ENCODE peak calls at places on chromosome 12, in five cellular contexts. K, P, B, H and I are unnamed samples.

GRCh38 chr12:114976361-114976760 is 292.4 kb upstream of the TBX3 start:
- DNase-seq in K (no peak), P (no peak), B (no peak), H (no peak), I (no peak)

GRCh38 chr12:19654630-19655384 is 215.5 kb downstream of the AEBP2 start:
- DNase-seq in K (no peak), P (no peak), B (no peak), H (no peak), I (no peak)

GRCh38 chr12:94305293-94305957 is 154.2 kb downstream of the CEP83 start:
- DNase-seq in K (peak), P (no peak), B (no peak), H (no peak), I (no peak)

GRCh38 chr12:65156366-65156831 is 13.0 kb upstream of the LEMD3 start:
- DNase-seq in K (peak), P (no peak), B (no peak), H (peak), I (no peak)

GRCh38 chr12:19778111-19778688 is 338.9 kb downstream of the AEBP2 start:
- DNase-seq in K (no peak), P (no peak), B (no peak), H (no peak), I (no peak)

GRCh38 chr12:117064049-117064448 is 35.2 kb downstream of the TESC start:
- DNase-seq in K (no peak), P (no peak), B (no peak), H (no peak), I (no peak)

GRCh38 chr12:113299619-113300237 is 35.2 kb downstream of the SLC8B1 start:
- DNase-seq in K (no peak), P (no peak), B (peak), H (peak), I (peak)

GRCh38 chr12:44015333-44015941 is 179.6 kb downstream of the TMEM117 start:
- DNase-seq in K (peak), P (no peak), B (peak), H (peak), I (peak)

GRCh38 chr12:48572326-48572725 is 2.5 kb upstream of the LALBA start:
- DNase-seq in K (no peak), P (no peak), B (no peak), H (no peak), I (no peak)

GRCh38 chr12:30117483-30117882 is 333.7 kb upstream of the TMTC1 start:
- DNase-seq in K (no peak), P (no peak), B (no peak), H (no peak), I (no peak)